ENCODE peak calls at places on chromosome 13, in five cellular contexts. O, C, T, U and G are unnamed samples.

GRCh38 chr13:45681101-45681500 is 21.0 kb upstream of the CBY2 start:
- DNase-seq in U (no peak), T (no peak), C (peak; percentile 24), O (peak; percentile 87), G (peak; percentile 58)

GRCh38 chr13:77079902-77080413 is 53.0 kb upstream of the FBXL3 start:
- DNase-seq in T (no peak), U (no peak), O (no peak), C (no peak), G (no peak)

GRCh38 chr13:48626077-48626449 is 27.7 kb upstream of the CYSLTR2 start:
- DNase-seq in O (no peak), T (no peak), U (no peak), C (no peak), G (peak; percentile 6)

GRCh38 chr13:41005709-41006108 is 13.4 kb downstream of the ELF1 start:
- DNase-seq in U (no peak), O (no peak), T (no peak), C (no peak), G (no peak)

GRCh38 chr13:110285991-110286923 is 20.7 kb downstream of the COL4A1 start:
- DNase-seq in T (no peak), C (no peak), O (no peak), U (no peak), G (no peak)

GRCh38 chr13:36822786-36823185 is 3.8 kb downstream of the RFXAP start:
- DNase-seq in O (no peak), U (no peak), T (no peak), C (no peak), G (peak; percentile 34)

GRCh38 chr13:84121456-84121855 is 239.2 kb upstream of the SLITRK1 start:
- DNase-seq in O (peak; percentile 38), U (no peak), C (no peak), T (peak; percentile 5), G (no peak)

GRCh38 chr13:98706446-98707110 is 45.9 kb downstream of the SLC15A1 start:
- DNase-seq in O (no peak), U (no peak), T (no peak), C (no peak), G (no peak)

GRCh38 chr13:111140562-111141105 is 25.5 kb downstream of the ARHGEF7 start:
- DNase-seq in O (no peak), T (no peak), U (no peak), C (no peak), G (no peak)

GRCh38 chr13:70171151-70171550 is 62.9 kb upstream of the KLHL1 start:
- DNase-seq in O (no peak), T (no peak), C (no peak), U (no peak), G (no peak)

GRCh38 chr13:109671919-109672318 is 114.5 kb downstream of the IRS2 start:
- DNase-seq in T (no peak), U (no peak), O (no peak), C (no peak), G (no peak)

GRCh38 chr13:49995535-49996165 is 1.2 kb upstream of the TRIM13 start:
- DNase-seq in U (no peak), O (peak; percentile 21), T (no peak), C (no peak), G (peak; percentile 50)

GRCh38 chr13:47184311-47184710 is 287.5 kb upstream of the HTR2A start:
- DNase-seq in U (no peak), T (peak; percentile 37), O (peak; percentile 68), C (no peak), G (peak; percentile 60)

GRCh38 chr13:45838171-45838745 is 13.3 kb downstream of the SIAH3 start:
- DNase-seq in O (no peak), C (no peak), U (no peak), T (no peak), G (no peak)

GRCh38 chr13:24178847-24179845 is 18.6 kb downstream of the SPATA13 start:
- DNase-seq in O (peak; percentile 36), C (no peak), T (no peak), U (no peak), G (peak; percentile 76)

GRCh38 chr13:22278336-22278929 is 607.6 kb downstream of the FGF9 start:
- DNase-seq in T (no peak), C (peak; percentile 27), O (peak; percentile 42), U (peak; percentile 23), G (peak; percentile 12)

GRCh38 chr13:96994030-96994848 is at the start of gene OXGR1:
- DNase-seq in T (no peak), U (no peak), C (no peak), O (no peak), G (no peak)

GRCh38 chr13:22800726-22801401 is 379.9 kb upstream of the SGCG start:
- DNase-seq in O (peak; percentile 57), U (peak; percentile 21), T (no peak), C (no peak), G (peak; percentile 29)

GRCh38 chr13:113013878-113014751 is 45.1 kb downstream of the MCF2L start:
- DNase-seq in U (no peak), O (no peak), C (no peak), T (no peak), G (no peak)

GRCh38 chr13:90420683-90421082 is 926.8 kb upstream of the MIR17HG start:
- DNase-seq in U (no peak), C (no peak), O (no peak), T (no peak), G (peak; percentile 30)
- TF ChIP-seq CTCF in U (no peak), C (no peak), O (peak; percentile 18), T (peak; percentile 29), G (peak; percentile 33)

GRCh38 chr13:28002886-28003698 is 14.6 kb upstream of the URAD start:
- DNase-seq in U (no peak), T (no peak), O (no peak), C (no peak), G (no peak)

GRCh38 chr13:28000567-28000966 is 12.1 kb upstream of the URAD start:
- DNase-seq in U (no peak), C (no peak), O (no peak), T (no peak), G (no peak)

GRCh38 chr13:28001049-28001448 is 12.6 kb upstream of the URAD start:
- DNase-seq in C (no peak), O (no peak), T (no peak), U (no peak), G (no peak)

GRCh38 chr13:28001837-28002473 is 13.5 kb upstream of the URAD start:
- DNase-seq in T (no peak), U (no peak), O (no peak), C (no peak), G (no peak)

DNA sequence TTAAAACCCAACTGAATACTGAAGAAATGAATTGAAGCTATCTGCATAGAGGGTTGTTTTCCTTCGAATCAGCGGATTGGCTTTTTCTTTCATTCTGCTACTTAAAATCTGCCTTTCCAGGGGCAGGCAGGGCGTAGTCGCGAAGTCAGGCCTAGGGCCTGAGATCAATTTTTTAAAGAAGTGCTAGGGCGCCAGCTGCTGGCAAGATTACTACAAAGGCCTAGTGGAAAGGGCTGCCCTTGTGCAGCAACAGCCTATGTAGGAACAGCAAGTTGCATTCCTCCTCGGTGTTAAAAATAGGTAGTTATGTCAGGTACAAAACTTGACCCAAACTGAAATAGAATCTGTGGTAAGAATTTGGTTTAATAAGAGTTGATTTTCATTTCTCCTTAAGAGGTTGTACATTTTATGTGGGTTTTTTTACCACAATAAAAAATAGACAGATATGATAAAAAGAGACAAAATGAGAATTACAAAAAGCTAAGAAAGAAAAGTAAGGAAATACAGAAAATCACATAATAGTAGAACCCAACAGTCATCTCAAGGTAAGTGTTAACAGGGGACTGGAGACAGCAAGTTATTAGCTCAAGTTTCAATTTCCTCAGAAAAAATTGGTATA is 9.5 kb upstream of the URAD start:
- DNase-seq in T (no peak), U (no peak), C (no peak), O (peak; percentile 43), G (peak; percentile 23)
- TF ChIP-seq CTCF in T (peak; percentile 55), U (no peak), C (no peak), O (peak; percentile 50), G (peak; percentile 42)

GRCh38 chr13:114196629-114197028 is 17.6 kb downstream of the CFAP97D2 start:
- DNase-seq in O (no peak), T (no peak), U (no peak), C (no peak), G (no peak)
- TF ChIP-seq CTCF in O (no peak), T (no peak), U (no peak), C (no peak), G (no peak)

DNA sequence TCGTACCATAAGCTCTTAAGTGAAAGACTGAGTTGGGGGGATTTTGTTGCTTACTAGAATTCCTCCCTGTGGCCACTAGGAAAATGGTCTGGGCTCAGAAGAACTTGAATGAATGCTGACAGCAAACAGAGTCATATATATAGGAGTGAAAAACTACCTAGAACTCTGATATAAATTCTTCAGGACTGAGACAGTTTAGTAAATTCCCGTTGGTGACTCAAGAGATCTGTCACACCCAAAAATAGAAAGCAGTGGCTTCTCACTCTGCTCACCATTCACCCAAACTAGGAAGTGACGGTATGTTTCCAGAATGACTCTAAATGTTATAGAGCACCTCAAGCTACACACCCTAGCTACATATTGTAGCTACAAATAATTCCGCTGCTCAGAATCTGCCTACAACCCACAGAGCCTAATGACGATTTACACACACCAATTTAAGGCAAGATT is 116.2 kb downstream of the TBC1D4 start:
- DNase-seq in C (no peak), O (peak; percentile 69), U (no peak), T (peak; percentile 43), G (peak; percentile 83)
- TF ChIP-seq CTCF in C (no peak), O (peak; percentile 21), U (no peak), T (peak; percentile 23), G (peak; percentile 19)

DNA sequence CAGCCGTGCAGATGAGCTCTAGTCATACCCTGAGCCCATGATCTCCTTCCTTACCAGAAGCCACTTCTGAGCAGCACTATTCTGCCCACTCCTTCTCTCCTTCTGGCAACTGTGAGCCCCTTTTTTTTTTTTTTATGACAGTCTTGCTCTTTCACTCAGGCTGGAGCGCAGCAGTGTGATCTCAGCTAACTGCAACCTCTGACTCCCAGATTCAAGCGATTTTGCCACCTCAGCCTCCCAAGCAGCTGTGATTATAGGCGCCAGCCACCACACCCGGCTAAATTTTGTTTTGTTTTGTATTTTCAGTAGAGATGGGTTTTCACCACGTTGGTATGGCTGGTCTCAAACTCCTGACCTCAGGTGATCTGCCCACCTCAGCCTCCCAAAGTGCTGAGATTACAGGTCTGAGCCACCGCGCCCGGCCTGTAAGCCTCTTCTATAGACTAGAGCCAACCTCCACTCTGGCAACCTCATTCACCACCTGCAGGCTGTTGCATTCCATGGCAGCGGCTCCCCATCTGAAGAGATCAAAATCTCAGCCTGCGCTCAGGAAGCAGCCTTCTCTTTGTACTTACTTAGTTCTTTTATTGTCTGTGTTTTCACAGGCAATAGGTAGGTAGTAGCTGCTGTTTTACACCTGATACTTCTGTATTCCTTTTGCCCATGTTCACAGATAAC is 34.8 kb upstream of the NDFIP2 start:
- DNase-seq in C (no peak), U (no peak), T (no peak), O (no peak), G (no peak)
- TF ChIP-seq CTCF in C (no peak), U (no peak), T (no peak), O (no peak), G (no peak)

GRCh38 chr13:33025220-33025744 is 9.1 kb downstream of the KL start:
- DNase-seq in C (no peak), O (peak; percentile 1), T (no peak), U (no peak), G (no peak)

GRCh38 chr13:33032037-33032625 is 15.9 kb downstream of the KL start:
- DNase-seq in O (peak; percentile 49), C (no peak), T (peak; percentile 34), U (no peak), G (peak; percentile 86)

GRCh38 chr13:33022986-33023385 is 6.8 kb downstream of the KL start:
- DNase-seq in T (no peak), U (no peak), C (no peak), O (no peak), G (no peak)

GRCh38 chr13:33031277-33031676 is 15.1 kb downstream of the KL start:
- DNase-seq in O (no peak), U (no peak), T (no peak), C (no peak), G (no peak)

GRCh38 chr13:33026489-33027152 is 10.4 kb downstream of the KL start:
- DNase-seq in T (no peak), O (no peak), U (no peak), C (no peak), G (no peak)
- TF ChIP-seq CTCF in T (peak; percentile 10), O (no peak), U (no peak), C (no peak), G (no peak)